ENCODE peak calls at places on chromosome 17, in seven cellular contexts. S is transverse colon, T is spleen, G is sigmoid colon, H is stomach, D is HCT116, P is prostate gland. Q is an unnamed sample.

GRCh38 chr17:7969434-7969833 is 33.0 kb upstream of the GUCY2D start:
- DNase-seq in S (no peak), T (no peak), G (peak; percentile 4), H (no peak), D (no peak), P (no peak), Q (no peak)

GRCh38 chr17:79126139-79126538 is 51.5 kb downstream of the ENGASE start:
- DNase-seq in S (peak; percentile 14), T (no peak), G (no peak), H (peak; percentile 26), D (no peak), P (peak; percentile 42), Q (no peak)

GRCh38 chr17:49333806-49334205 is 28.2 kb downstream of the ZNF652 start:
- DNase-seq in S (no peak), T (no peak), G (no peak), H (no peak), D (no peak), P (no peak), Q (no peak)

GRCh38 chr17:16911141-16911937 is 60.6 kb downstream of the TNFRSF13B start:
- DNase-seq in S (peak; percentile 6), T (peak; percentile 69), G (no peak), H (peak; percentile 18), D (no peak), P (no peak), Q (no peak)

GRCh38 chr17:1216209-1216937 is 36.6 kb upstream of the ABR start:
- DNase-seq in S (no peak), T (peak; percentile 85), G (no peak), H (no peak), D (no peak), P (no peak), Q (no peak)

GRCh38 chr17:11296994-11297393 is 56.0 kb downstream of the SHISA6 start:
- DNase-seq in S (no peak), T (no peak), G (no peak), H (no peak), D (no peak), P (no peak), Q (no peak)

GRCh38 chr17:59810894-59811153 is 81.9 kb downstream of the TUBD1 start:
- DNase-seq in S (no peak), T (no peak), G (no peak), H (no peak), D (no peak), P (no peak), Q (no peak)

GRCh38 chr17:28379814-28380571 is 8.5 kb downstream of the SARM1 start:
- DNase-seq in S (no peak), T (no peak), G (no peak), H (no peak), D (no peak), P (no peak), Q (no peak)

GRCh38 chr17:2837147-2837561 is 40.9 kb downstream of the RAP1GAP2 start:
- DNase-seq in S (no peak), T (no peak), G (no peak), H (no peak), D (no peak), P (no peak), Q (no peak)

GRCh38 chr17:14756469-14756868 is 455.6 kb downstream of the HS3ST3B1 start:
- DNase-seq in S (no peak), T (no peak), G (no peak), H (no peak), D (no peak), P (no peak), Q (no peak)

GRCh38 chr17:31067699-31068184 is 27.0 kb upstream of the NF1 start:
- DNase-seq in S (no peak), T (no peak), G (no peak), H (no peak), D (peak; percentile 34), P (no peak), Q (no peak)

GRCh38 chr17:46942441-46943217 is 19.7 kb downstream of the GOSR2 start:
- DNase-seq in S (peak; percentile 74), T (no peak), G (no peak), H (peak; percentile 74), D (peak; percentile 55), P (peak; percentile 42), Q (peak; percentile 62)

GRCh38 chr17:46943511-46944393 is 20.8 kb downstream of the GOSR2 start:
- DNase-seq in S (no peak), T (no peak), G (peak; percentile 77), H (no peak), D (no peak), P (no peak), Q (no peak)

GRCh38 chr17:46943218-46943510 is 20.2 kb downstream of the GOSR2 start:
- DNase-seq in S (no peak), T (no peak), G (no peak), H (no peak), D (no peak), P (no peak), Q (no peak)

GRCh38 chr17:46947236-46947635 is 24.3 kb downstream of the GOSR2 start:
- DNase-seq in S (no peak), T (no peak), G (no peak), H (no peak), D (no peak), P (no peak), Q (no peak)

DNA sequence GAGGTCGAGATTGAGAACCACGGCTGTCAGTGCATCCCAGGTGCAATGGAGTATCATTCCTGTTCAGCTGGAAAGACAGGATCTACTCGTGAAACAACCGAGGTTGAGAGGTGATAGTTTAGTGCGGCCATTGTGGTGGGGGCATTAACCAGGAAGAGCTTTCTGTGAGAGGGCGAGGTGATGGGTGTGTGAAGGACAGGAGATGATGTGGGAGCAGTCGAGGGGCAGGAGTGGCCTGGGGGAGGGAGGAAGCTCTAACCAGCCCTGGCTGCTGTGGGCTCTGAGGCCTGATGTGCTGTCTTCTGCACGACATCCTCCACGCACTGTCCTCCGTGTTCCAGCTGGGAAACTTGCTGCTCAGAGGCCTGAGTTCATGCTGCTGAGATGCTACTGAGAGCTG is 22.0 kb downstream of the GOSR2 start:
- DNase-seq in S (no peak), T (no peak), G (no peak), H (no peak), D (no peak), P (no peak), Q (no peak)
- TF ChIP-seq POLR2AphosphoS5 in S (peak; percentile 7), T (peak; percentile 68), G (no peak), H (no peak), D (no peak), P (no peak), Q (no peak)

GRCh38 chr17:72423718-72424117 is 302.9 kb downstream of the SOX9 start:
- DNase-seq in S (no peak), T (no peak), G (no peak), H (no peak), D (no peak), P (no peak), Q (no peak)
- TF ChIP-seq POLR2A in S (no peak), T (no peak), G (no peak), H (no peak), D (no peak), P (no peak), Q (no peak)

GRCh38 chr17:29760771-29761682 is 138.3 kb upstream of the CORO6 start:
- DNase-seq in S (peak; percentile 90), T (peak; percentile 99), G (peak; percentile 94), H (peak; percentile 82), D (no peak), P (peak; percentile 55), Q (peak; percentile 78)
- TF ChIP-seq POLR2AphosphoS5 in S (peak; percentile 50), T (peak; percentile 95), G (peak; percentile 52), H (no peak), D (no peak), P (peak; percentile 11), Q (peak; percentile 74)

GRCh38 chr17:61412860-61413653 is 13.4 kb downstream of the TBX2 start:
- DNase-seq in S (no peak), T (no peak), G (peak; percentile 63), H (no peak), D (no peak), P (no peak), Q (no peak)

GRCh38 chr17:61410555-61411089 is 11.0 kb downstream of the TBX2 start:
- DNase-seq in S (peak; percentile 76), T (peak; percentile 91), G (peak; percentile 78), H (peak; percentile 70), D (no peak), P (no peak), Q (peak; percentile 58)

GRCh38 chr17:61411114-61411943 is 11.7 kb downstream of the TBX2 start:
- DNase-seq in S (peak; percentile 60), T (peak; percentile 85), G (peak; percentile 76), H (peak; percentile 51), D (no peak), P (peak; percentile 73), Q (peak; percentile 32)

GRCh38 chr17:61413654-61414133 is 14.1 kb downstream of the TBX2 start:
- DNase-seq in S (no peak), T (peak; percentile 37), G (peak; percentile 40), H (peak; percentile 8), D (no peak), P (no peak), Q (no peak)

GRCh38 chr17:61411944-61412859 is 12.6 kb downstream of the TBX2 start:
- DNase-seq in S (peak; percentile 83), T (peak; percentile 95), G (peak; percentile 90), H (peak; percentile 82), D (peak; percentile 49), P (peak; percentile 65), Q (peak; percentile 93)
- TF ChIP-seq POLR2A in S (no peak), T (no peak), G (no peak), H (no peak), D (no peak), P (no peak), Q (no peak)

GRCh38 chr17:78040561-78041400 is 82.3 kb downstream of the TNRC6C start:
- DNase-seq in S (peak; percentile 41), T (peak; percentile 81), G (peak; percentile 80), H (peak; percentile 29), D (peak; percentile 56), P (peak; percentile 72), Q (no peak)
- TF ChIP-seq POLR2AphosphoS5 in S (no peak), T (peak; percentile 62), G (no peak), H (no peak), D (peak; percentile 78), P (peak; percentile 55), Q (no peak)